ENCODE peak calls at places on chromosomes 11 and 22, in nine cellular contexts. D is activated CD4-positive, alpha-beta T cell treated with anti-CD3 and anti-CD28 coated beads, Interleukin-2, amount 50 U/mL, for 48 hours; N is adipocyte; P is Calu3; T is aorta; Y is kidney epithelial cell; M is brain microvascular endothelial cell; E is CD4-positive, CD25-positive, alpha-beta regulatory T cell; Z is NCI-H1105. C is an unnamed sample.

GRCh38 chr11:96486890-96487633 is 97.2 kb downstream of the JRKL start:
- DNase-seq in D (no peak), Y (peak; percentile 52), Z (peak; percentile 13), T (no peak), M (peak; percentile 40), N (peak; percentile 19), E (no peak), P (peak; percentile 52), C (no peak)

GRCh38 chr11:59429924-59430516 is 3.8 kb upstream of the OR5A2 start:
- DNase-seq in M (peak; percentile 37), E (no peak), D (peak; percentile 13), T (no peak), Z (peak; percentile 22), P (peak; percentile 66), N (peak; percentile 64), Y (peak; percentile 2), C (peak; percentile 56)

GRCh38 chr11:58392741-58393140 is 13.9 kb downstream of the OR5B3 start:
- DNase-seq in Z (no peak), E (no peak), D (no peak), P (peak; percentile 10), N (no peak), T (no peak), Y (no peak), M (no peak), C (no peak)

GRCh38 chr11:43738600-43739409 is 58.3 kb downstream of the HSD17B12 start:
- DNase-seq in P (peak; percentile 49), Z (no peak), T (no peak), D (no peak), M (peak; percentile 78), E (no peak), N (peak; percentile 94), Y (peak; percentile 48), C (peak; percentile 81)

GRCh38 chr22:37113757-37114156 is 4.2 kb upstream of the TMPRSS6 start:
- DNase-seq in Y (no peak), P (no peak), Z (no peak), D (no peak), M (no peak), E (no peak), N (no peak), T (no peak), C (no peak)

GRCh38 chr11:121508449-121508848 is 55.7 kb upstream of the SORL1-AS1 start:
- DNase-seq in M (no peak), E (no peak), Z (peak; percentile 9), Y (no peak), T (no peak), P (no peak), N (no peak), D (no peak), C (no peak)

GRCh38 chr22:43533131-43533530 is 121.3 kb downstream of the MPPED1 start:
- DNase-seq in D (no peak), P (no peak), M (no peak), Z (no peak), T (no peak), Y (no peak), E (no peak), N (no peak), C (no peak)

GRCh38 chr11:78961186-78961782 is 386.6 kb upstream of the NARS2 start:
- DNase-seq in Z (no peak), N (peak; percentile 39), M (no peak), P (peak; percentile 62), D (no peak), Y (no peak), T (no peak), E (no peak), C (peak; percentile 48)